ENCODE peak calls at places on chromosomes 5 and 9, in nine cellular contexts. Z is psoas muscle; W is GM23248; L is sigmoid colon; G is pancreas; U is neural progenitor cell; O is ovary; P is tibial artery; S is CD8-positive, alpha-beta T cell. A is an unnamed sample. For H3K4me1, the result is how much of the 10 kb centered on the place peaks cover.

GRCh38 chr9:132486706-132487350 is 76.8 kb downstream of the CFAP77 start:
- DNase-seq in Z (no peak), W (no peak), L (no peak), G (no peak), U (no peak), O (no peak), P (no peak), S (peak), A (peak)

GRCh38 chr5:68780299-68780960 is 313.4 kb upstream of the SLC30A5 start:
- DNase-seq in Z (no peak), W (no peak), L (no peak), G (no peak), U (no peak), O (no peak), P (no peak), S (no peak), A (no peak)

GRCh38 chr5:109470263-109470662 is 60.5 kb upstream of the PJA2 start:
- DNase-seq in Z (no peak), W (no peak), L (no peak), G (no peak), U (no peak), O (no peak), P (no peak), S (no peak), A (no peak)

GRCh38 chr9:7150153-7150890 is 392.5 kb downstream of the KDM4C start:
- DNase-seq in Z (no peak), W (no peak), L (no peak), G (no peak), U (no peak), O (no peak), P (no peak), S (peak), A (no peak)

GRCh38 chr9:12930906-12931305 is 156.1 kb downstream of the LURAP1L start:
- DNase-seq in Z (no peak), W (peak), L (no peak), G (no peak), U (no peak), O (no peak), P (no peak), S (no peak), A (no peak)

GRCh38 chr5:112228672-112229071 is 190.4 kb downstream of the EPB41L4A start:
- DNase-seq in Z (peak), W (peak), L (peak), G (peak), U (no peak), O (peak), P (peak), S (no peak), A (peak)

GRCh38 chr5:134648425-134649162 is at the start of gene SEC24A:
- DNase-seq in Z (peak), W (peak), L (peak), G (peak), U (peak), O (peak), P (peak), S (peak), A (peak)

GRCh38 chr5:115209279-115209678 is 39.6 kb upstream of the TRIM36 start:
- DNase-seq in Z (no peak), W (no peak), L (no peak), G (no peak), U (no peak), O (no peak), P (no peak), S (peak), A (no peak)

GRCh38 chr5:179051784-179052183 is 8.4 kb upstream of the ZNF354C start:
- DNase-seq in Z (no peak), W (no peak), L (no peak), G (no peak), U (no peak), O (no peak), P (no peak), S (no peak), A (no peak)

GRCh38 chr9:16100596-16101091 is 547.8 kb downstream of the CCDC171 start:
- DNase-seq in Z (peak), W (no peak), L (peak), G (peak), U (peak), O (peak), P (peak), S (no peak), A (no peak)

GRCh38 chr9:120755827-120756434 is 37.3 kb downstream of the FBXW2 start:
- DNase-seq in Z (no peak), W (peak), L (no peak), G (peak), U (peak), O (peak), P (no peak), S (peak), A (peak)

GRCh38 chr5:136743052-136743451 is 377.7 kb upstream of the TRPC7 start:
- DNase-seq in Z (no peak), W (no peak), L (no peak), G (no peak), U (no peak), O (no peak), P (no peak), S (no peak), A (no peak)

GRCh38 chr9:78927099-78927940 is 630.4 kb downstream of the PSAT1 start:
- DNase-seq in Z (no peak), W (no peak), L (no peak), G (no peak), U (no peak), O (no peak), P (no peak), S (no peak), A (no peak)

DNA sequence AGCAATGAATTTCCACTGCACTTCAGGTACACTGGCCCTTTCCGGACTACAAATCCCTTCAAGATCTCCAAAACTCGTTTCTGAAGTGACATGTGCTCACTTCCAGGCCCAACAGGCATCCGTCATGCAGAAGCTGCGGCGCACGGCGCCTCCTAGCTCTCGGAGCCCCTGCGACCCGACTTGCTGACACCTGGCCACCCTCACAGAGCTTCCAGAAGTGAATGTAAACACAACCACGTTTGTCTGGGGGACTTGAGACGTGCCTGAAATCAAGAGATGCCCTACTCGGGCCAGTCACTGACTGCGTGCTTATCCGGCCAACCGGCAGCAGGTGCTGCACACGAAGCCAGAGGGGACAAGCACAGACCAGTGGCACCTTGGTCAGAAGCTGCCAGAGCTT is 4.9 kb upstream of the LHX3 start:
- DNase-seq in Z (no peak), W (no peak), L (no peak), G (no peak), U (no peak), O (no peak), P (no peak), S (no peak), A (peak)
- H3K4me3 ChIP-seq in Z (no peak), W (no peak), L (no peak), G (no peak), U (no peak), O (no peak), P (no peak), S (no peak), A (no peak)

DNA sequence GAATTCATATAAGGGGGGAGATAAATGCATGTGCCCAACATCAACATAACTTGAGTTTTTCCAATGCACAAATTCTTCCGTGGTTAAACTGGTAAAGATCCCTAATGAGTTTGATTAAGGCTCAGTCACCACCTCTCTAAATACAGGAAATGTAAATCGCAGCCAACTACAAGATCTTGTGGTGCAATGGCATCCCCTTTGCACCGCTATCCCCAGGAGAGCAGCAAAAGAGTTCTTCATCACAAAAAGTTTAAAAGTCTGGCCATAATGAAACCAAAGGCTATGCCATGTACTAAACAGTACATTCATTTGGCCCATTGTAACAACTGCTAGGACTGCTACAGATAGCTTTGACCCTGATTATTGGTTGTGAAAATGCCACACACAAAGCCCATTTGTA is 44.6 kb downstream of the ZNF608 start:
- DNase-seq in Z (no peak), W (no peak), L (no peak), G (no peak), U (no peak), O (no peak), P (no peak), S (no peak), A (no peak)
- H3K4me1 ChIP-seq in Z (half or more), W (under half), L (half or more), G (under half), U (half or more), O (under half), P (under half), S (under half), A (under half)

GRCh38 chr5:3597002-3597726 is 1.5 kb downstream of the IRX1 start:
- DNase-seq in Z (no peak), W (peak), L (no peak), G (no peak), U (peak), O (no peak), P (no peak), S (no peak), A (peak)
- H3K4me3 ChIP-seq in Z (no peak), W (peak), L (no peak), G (no peak), U (peak), O (no peak), P (no peak), S (no peak), A (peak)

GRCh38 chr9:96483197-96483596 is 33.2 kb downstream of the HABP4 start:
- DNase-seq in Z (no peak), W (no peak), L (no peak), G (no peak), U (no peak), O (no peak), P (no peak), S (no peak), A (no peak)
- H3K4me1 ChIP-seq in Z (under half), W (under half), L (under half), G (under half), U (under half), O (under half), P (half or more), S (under half), A (under half)

DNA sequence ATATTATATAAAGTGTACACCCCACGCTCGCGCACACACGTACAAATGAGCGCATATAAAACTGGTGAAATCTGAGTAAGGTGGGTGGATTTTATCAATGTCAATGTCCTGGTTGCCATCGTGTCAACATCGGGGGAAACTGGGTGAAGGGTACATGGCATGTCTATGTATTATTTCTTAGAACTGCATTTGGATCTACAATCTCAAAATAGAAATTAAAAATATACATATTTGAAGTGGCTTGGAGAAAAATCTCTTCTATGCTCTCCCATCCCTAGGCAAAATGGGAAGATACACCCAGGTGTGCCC is 763 bp upstream of the WHRN start:
- DNase-seq in Z (no peak), W (no peak), L (no peak), G (no peak), U (no peak), O (no peak), P (no peak), S (no peak), A (no peak)
- H3K4me3 ChIP-seq in Z (peak), W (peak), L (peak), G (no peak), U (peak), O (peak), P (no peak), S (peak), A (peak)

GRCh38 chr5:73825736-73826135 is 199.7 kb downstream of the ARHGEF28 start:
- DNase-seq in Z (no peak), W (no peak), L (no peak), G (no peak), U (no peak), O (no peak), P (no peak), S (no peak), A (no peak)

GRCh38 chr5:73826761-73827450 is 200.9 kb downstream of the ARHGEF28 start:
- DNase-seq in Z (no peak), W (peak), L (no peak), G (no peak), U (no peak), O (peak), P (no peak), S (no peak), A (peak)

GRCh38 chr5:73828465-73828864 is 202.5 kb downstream of the ARHGEF28 start:
- DNase-seq in Z (no peak), W (no peak), L (no peak), G (no peak), U (no peak), O (no peak), P (no peak), S (no peak), A (no peak)

GRCh38 chr5:73825219-73825618 is 199.2 kb downstream of the ARHGEF28 start:
- DNase-seq in Z (no peak), W (no peak), L (no peak), G (no peak), U (no peak), O (no peak), P (no peak), S (no peak), A (no peak)

GRCh38 chr5:73826301-73826700 is 200.3 kb downstream of the ARHGEF28 start:
- DNase-seq in Z (no peak), W (peak), L (no peak), G (no peak), U (no peak), O (no peak), P (no peak), S (no peak), A (no peak)
- H3K4me1 ChIP-seq in Z (under half), W (half or more), L (under half), G (under half), U (under half), O (under half), P (under half), S (under half), A (under half)

GRCh38 chr5:104370523-104370922 is 807.9 kb upstream of the NUDT12 start:
- DNase-seq in Z (no peak), W (no peak), L (no peak), G (no peak), U (no peak), O (no peak), P (no peak), S (no peak), A (no peak)

GRCh38 chr5:104372796-104373195 is 810.2 kb upstream of the NUDT12 start:
- DNase-seq in Z (no peak), W (no peak), L (no peak), G (no peak), U (no peak), O (no peak), P (no peak), S (no peak), A (no peak)

DNA sequence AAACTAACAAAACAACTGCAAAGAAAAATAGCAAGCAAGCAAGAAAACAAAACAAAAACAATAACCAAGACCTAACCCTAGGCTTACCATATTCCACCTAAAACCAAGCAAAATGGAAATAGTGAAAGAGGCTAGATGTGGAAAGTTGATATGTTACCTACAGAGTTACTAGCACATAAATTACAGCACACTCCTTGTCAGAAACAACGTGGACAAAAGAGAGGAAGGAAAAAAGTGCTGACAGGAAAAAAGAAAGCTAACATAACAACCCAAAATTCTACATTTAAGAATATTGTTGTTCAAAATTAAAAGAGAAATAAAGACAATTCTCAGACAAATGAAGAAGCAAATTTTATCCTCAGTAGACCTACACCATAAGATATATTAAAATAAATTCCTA is 812.8 kb upstream of the NUDT12 start:
- DNase-seq in Z (no peak), W (no peak), L (no peak), G (no peak), U (no peak), O (no peak), P (no peak), S (no peak), A (no peak)
- H3K4me3 ChIP-seq in Z (no peak), W (no peak), L (no peak), G (no peak), U (no peak), O (no peak), P (no peak), S (no peak), A (no peak)

GRCh38 chr9:114078781-114079156 is 669 bp upstream of the AMBP start:
- DNase-seq in Z (no peak), W (no peak), L (no peak), G (no peak), U (no peak), O (no peak), P (no peak), S (no peak), A (peak)

GRCh38 chr9:114075602-114076001 is 2.5 kb downstream of the AMBP start:
- DNase-seq in Z (no peak), W (no peak), L (no peak), G (no peak), U (no peak), O (no peak), P (no peak), S (no peak), A (peak)

GRCh38 chr9:114076237-114077161 is 1.6 kb downstream of the AMBP start:
- DNase-seq in Z (no peak), W (no peak), L (peak), G (no peak), U (no peak), O (no peak), P (peak), S (no peak), A (peak)

GRCh38 chr9:114078021-114078780 is at the start of gene AMBP:
- DNase-seq in Z (no peak), W (no peak), L (no peak), G (peak), U (no peak), O (no peak), P (peak), S (no peak), A (peak)

DNA sequence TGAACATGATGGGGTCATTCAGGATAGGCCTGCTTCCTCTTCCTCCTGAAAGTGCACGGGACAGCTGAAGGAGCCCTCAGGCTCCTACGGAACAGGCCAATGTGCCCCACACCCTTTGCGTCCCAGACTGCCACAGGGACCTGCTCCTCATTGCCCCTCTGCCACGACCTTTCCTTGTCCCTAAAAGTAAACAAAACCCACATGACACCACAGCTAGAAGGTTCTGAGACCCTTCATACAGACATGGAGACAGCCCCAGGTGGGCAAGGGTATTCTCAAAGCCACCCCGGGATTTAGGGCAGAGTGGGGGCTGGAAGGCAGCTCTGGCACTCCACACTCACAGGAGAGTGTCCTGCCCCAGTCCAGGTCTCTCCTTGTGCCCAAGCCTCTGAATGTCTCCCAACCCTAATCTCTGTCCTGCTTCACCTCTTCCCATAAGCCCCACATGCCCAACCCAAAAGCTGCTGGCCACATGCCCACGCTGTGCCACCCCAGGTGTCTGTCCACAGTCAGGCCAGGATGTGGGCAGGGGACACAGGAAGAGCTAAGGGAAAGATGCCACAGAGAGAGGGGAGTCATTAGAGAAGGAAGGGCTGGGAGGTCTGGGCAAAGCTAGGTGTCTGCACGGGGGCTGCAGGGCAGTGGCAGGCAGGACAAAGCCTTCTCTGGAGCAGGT is 800 bp downstream of the AMBP start:
- DNase-seq in Z (no peak), W (no peak), L (no peak), G (no peak), U (no peak), O (no peak), P (no peak), S (no peak), A (peak)
- H3K4me1 ChIP-seq in Z (under half), W (under half), L (under half), G (half or more), U (under half), O (under half), P (under half), S (under half), A (under half)

GRCh38 chr9:92404437-92404836 is at the start of gene OGN:
- DNase-seq in Z (no peak), W (peak), L (no peak), G (no peak), U (no peak), O (no peak), P (no peak), S (no peak), A (no peak)

GRCh38 chr9:92405770-92406169 is 1.4 kb upstream of the OGN start:
- DNase-seq in Z (no peak), W (no peak), L (no peak), G (no peak), U (no peak), O (no peak), P (no peak), S (no peak), A (no peak)

GRCh38 chr9:92403153-92403552 is 1.2 kb downstream of the OGN start:
- DNase-seq in Z (no peak), W (no peak), L (no peak), G (no peak), U (no peak), O (no peak), P (no peak), S (no peak), A (no peak)

GRCh38 chr9:92402359-92402758 is 2.0 kb downstream of the OGN start:
- DNase-seq in Z (no peak), W (no peak), L (no peak), G (no peak), U (no peak), O (no peak), P (no peak), S (no peak), A (no peak)

GRCh38 chr9:92404031-92404430 is 347 bp downstream of the OGN start:
- DNase-seq in Z (no peak), W (no peak), L (no peak), G (no peak), U (no peak), O (no peak), P (no peak), S (no peak), A (no peak)
- H3K4me3 ChIP-seq in Z (peak), W (no peak), L (peak), G (no peak), U (no peak), O (peak), P (peak), S (no peak), A (no peak)

GRCh38 chr9:71743217-71743705 is 25.1 kb downstream of the CEMIP2 start:
- DNase-seq in Z (no peak), W (no peak), L (no peak), G (no peak), U (no peak), O (no peak), P (no peak), S (no peak), A (peak)

GRCh38 chr9:71743884-71744283 is 24.4 kb downstream of the CEMIP2 start:
- DNase-seq in Z (no peak), W (no peak), L (no peak), G (no peak), U (no peak), O (no peak), P (no peak), S (no peak), A (no peak)

GRCh38 chr9:71741841-71742648 is 26.3 kb downstream of the CEMIP2 start:
- DNase-seq in Z (no peak), W (no peak), L (no peak), G (no peak), U (no peak), O (no peak), P (no peak), S (no peak), A (no peak)

GRCh38 chr9:71744754-71745521 is 23.4 kb downstream of the CEMIP2 start:
- DNase-seq in Z (no peak), W (no peak), L (no peak), G (no peak), U (no peak), O (no peak), P (no peak), S (no peak), A (no peak)

DNA sequence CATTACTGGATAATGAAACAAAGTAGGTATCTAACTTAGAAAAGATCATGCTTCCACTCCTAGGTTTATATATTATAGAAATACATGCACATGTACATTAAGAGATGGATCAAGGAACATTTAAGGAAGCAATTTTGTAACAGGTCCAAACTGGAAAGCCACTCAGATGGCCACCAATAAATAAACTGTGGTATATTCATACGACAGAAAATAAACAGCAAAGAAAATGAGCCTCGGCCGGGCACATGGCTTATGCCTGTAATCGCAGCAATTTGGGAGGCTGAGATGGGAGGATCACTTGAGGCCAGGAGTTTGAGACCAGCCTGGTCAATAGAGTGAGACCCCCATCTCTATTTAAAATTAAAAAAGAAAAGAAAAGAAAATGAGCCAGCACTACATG is 25.6 kb downstream of the CEMIP2 start:
- DNase-seq in Z (no peak), W (no peak), L (no peak), G (no peak), U (no peak), O (no peak), P (no peak), S (no peak), A (no peak)
- H3K4me1 ChIP-seq in Z (under half), W (under half), L (under half), G (half or more), U (under half), O (under half), P (under half), S (under half), A (under half)

A was measured in osteoblast.